ENCODE peak calls at places on chromosomes 12 and 14, in eight cellular contexts. One of them, this sample, is unnamed.

GRCh38 chr14:69819607-69820006 is 22.6 kb upstream of the SLC10A1 start:
- DNase-seq in uterus: no peak
- DNase-seq in heart left ventricle: no peak
- DNase-seq in thoracic aorta: no peak
- DNase-seq in lung: no peak
- DNase-seq in OCI-LY7: no peak
- DNase-seq in foreskin fibroblast: no peak
- DNase-seq in A549: no peak
- DNase-seq in this sample: no peak

GRCh38 chr12:65740873-65741600 is 83.2 kb upstream of the HMGA2 start:
- DNase-seq in uterus: peak
- DNase-seq in heart left ventricle: peak
- DNase-seq in thoracic aorta: no peak
- DNase-seq in lung: peak
- DNase-seq in OCI-LY7: no peak
- DNase-seq in foreskin fibroblast: peak
- DNase-seq in A549: peak
- DNase-seq in this sample: no peak

GRCh38 chr12:11724888-11725310 is 75.4 kb downstream of the ETV6 start:
- DNase-seq in uterus: peak
- DNase-seq in heart left ventricle: no peak
- DNase-seq in thoracic aorta: no peak
- DNase-seq in lung: no peak
- DNase-seq in OCI-LY7: no peak
- DNase-seq in foreskin fibroblast: peak
- DNase-seq in A549: no peak
- DNase-seq in this sample: no peak

GRCh38 chr14:24113801-24114535 is 609 bp upstream of the DCAF11 start:
- DNase-seq in uterus: peak
- DNase-seq in heart left ventricle: peak
- DNase-seq in thoracic aorta: peak
- DNase-seq in lung: peak
- DNase-seq in OCI-LY7: peak
- DNase-seq in foreskin fibroblast: peak
- DNase-seq in A549: peak
- DNase-seq in this sample: peak

GRCh38 chr12:4900327-4900726 is 9.4 kb upstream of the KCNA1 start:
- DNase-seq in uterus: no peak
- DNase-seq in heart left ventricle: no peak
- DNase-seq in thoracic aorta: no peak
- DNase-seq in lung: no peak
- DNase-seq in OCI-LY7: no peak
- DNase-seq in foreskin fibroblast: no peak
- DNase-seq in A549: peak
- DNase-seq in this sample: peak

GRCh38 chr12:96907681-96908163 is 665 bp downstream of the NEDD1 start:
- DNase-seq in uterus: no peak
- DNase-seq in heart left ventricle: no peak
- DNase-seq in thoracic aorta: no peak
- DNase-seq in lung: no peak
- DNase-seq in OCI-LY7: peak
- DNase-seq in foreskin fibroblast: peak
- DNase-seq in A549: peak
- DNase-seq in this sample: no peak

GRCh38 chr12:50039151-50039835 is 14.0 kb upstream of the RACGAP1 start:
- DNase-seq in uterus: peak
- DNase-seq in heart left ventricle: peak
- DNase-seq in thoracic aorta: peak
- DNase-seq in lung: peak
- DNase-seq in OCI-LY7: peak
- DNase-seq in foreskin fibroblast: peak
- DNase-seq in A549: peak
- DNase-seq in this sample: no peak

GRCh38 chr14:68663385-68664076 is 129.3 kb downstream of the ZFP36L1 start:
- DNase-seq in uterus: peak
- DNase-seq in heart left ventricle: no peak
- DNase-seq in thoracic aorta: no peak
- DNase-seq in lung: no peak
- DNase-seq in OCI-LY7: no peak
- DNase-seq in foreskin fibroblast: no peak
- DNase-seq in A549: no peak
- DNase-seq in this sample: peak

GRCh38 chr12:11408096-11408495 is 12.7 kb upstream of the PRB2 start:
- DNase-seq in uterus: no peak
- DNase-seq in heart left ventricle: no peak
- DNase-seq in thoracic aorta: no peak
- DNase-seq in lung: no peak
- DNase-seq in OCI-LY7: no peak
- DNase-seq in foreskin fibroblast: no peak
- DNase-seq in A549: no peak
- DNase-seq in this sample: no peak

GRCh38 chr12:46101121-46101869 is 110.9 kb upstream of the SCAF11 start:
- DNase-seq in uterus: no peak
- DNase-seq in heart left ventricle: no peak
- DNase-seq in thoracic aorta: no peak
- DNase-seq in lung: no peak
- DNase-seq in OCI-LY7: no peak
- DNase-seq in foreskin fibroblast: no peak
- DNase-seq in A549: peak
- DNase-seq in this sample: no peak

GRCh38 chr12:104243971-104244370 is 28.4 kb downstream of the TXNRD1 start:
- DNase-seq in uterus: no peak
- DNase-seq in heart left ventricle: no peak
- DNase-seq in thoracic aorta: no peak
- DNase-seq in lung: no peak
- DNase-seq in OCI-LY7: no peak
- DNase-seq in foreskin fibroblast: no peak
- DNase-seq in A549: no peak
- DNase-seq in this sample: no peak

GRCh38 chr12:118148287-118148686 is 12.4 kb downstream of the PEBP1 start:
- DNase-seq in uterus: no peak
- DNase-seq in heart left ventricle: no peak
- DNase-seq in thoracic aorta: no peak
- DNase-seq in lung: no peak
- DNase-seq in OCI-LY7: no peak
- DNase-seq in foreskin fibroblast: no peak
- DNase-seq in A549: no peak
- DNase-seq in this sample: no peak

GRCh38 chr12:67589078-67589477 is 59.5 kb upstream of the DYRK2 start:
- DNase-seq in uterus: no peak
- DNase-seq in heart left ventricle: no peak
- DNase-seq in thoracic aorta: no peak
- DNase-seq in lung: no peak
- DNase-seq in OCI-LY7: no peak
- DNase-seq in foreskin fibroblast: no peak
- DNase-seq in A549: no peak
- DNase-seq in this sample: no peak

GRCh38 chr14:23829736-23830474 is 123.7 kb upstream of the DHRS4 start:
- DNase-seq in uterus: no peak
- DNase-seq in heart left ventricle: no peak
- DNase-seq in thoracic aorta: peak
- DNase-seq in lung: no peak
- DNase-seq in OCI-LY7: no peak
- DNase-seq in foreskin fibroblast: peak
- DNase-seq in A549: peak
- DNase-seq in this sample: peak

GRCh38 chr14:43411841-43412240 is 1095.2 kb downstream of the FSCB start:
- DNase-seq in uterus: no peak
- DNase-seq in heart left ventricle: no peak
- DNase-seq in thoracic aorta: no peak
- DNase-seq in lung: no peak
- DNase-seq in OCI-LY7: no peak
- DNase-seq in foreskin fibroblast: no peak
- DNase-seq in A549: no peak
- DNase-seq in this sample: no peak

GRCh38 chr12:55815473-55815872 is 2.1 kb downstream of the SARNP start:
- DNase-seq in uterus: no peak
- DNase-seq in heart left ventricle: no peak
- DNase-seq in thoracic aorta: no peak
- DNase-seq in lung: no peak
- DNase-seq in OCI-LY7: no peak
- DNase-seq in foreskin fibroblast: no peak
- DNase-seq in A549: no peak
- DNase-seq in this sample: no peak

GRCh38 chr14:69606258-69606657 is 5.1 kb upstream of the SUSD6 start:
- DNase-seq in uterus: no peak
- DNase-seq in heart left ventricle: no peak
- DNase-seq in thoracic aorta: no peak
- DNase-seq in lung: no peak
- DNase-seq in OCI-LY7: no peak
- DNase-seq in foreskin fibroblast: no peak
- DNase-seq in A549: no peak
- DNase-seq in this sample: no peak

DNA sequence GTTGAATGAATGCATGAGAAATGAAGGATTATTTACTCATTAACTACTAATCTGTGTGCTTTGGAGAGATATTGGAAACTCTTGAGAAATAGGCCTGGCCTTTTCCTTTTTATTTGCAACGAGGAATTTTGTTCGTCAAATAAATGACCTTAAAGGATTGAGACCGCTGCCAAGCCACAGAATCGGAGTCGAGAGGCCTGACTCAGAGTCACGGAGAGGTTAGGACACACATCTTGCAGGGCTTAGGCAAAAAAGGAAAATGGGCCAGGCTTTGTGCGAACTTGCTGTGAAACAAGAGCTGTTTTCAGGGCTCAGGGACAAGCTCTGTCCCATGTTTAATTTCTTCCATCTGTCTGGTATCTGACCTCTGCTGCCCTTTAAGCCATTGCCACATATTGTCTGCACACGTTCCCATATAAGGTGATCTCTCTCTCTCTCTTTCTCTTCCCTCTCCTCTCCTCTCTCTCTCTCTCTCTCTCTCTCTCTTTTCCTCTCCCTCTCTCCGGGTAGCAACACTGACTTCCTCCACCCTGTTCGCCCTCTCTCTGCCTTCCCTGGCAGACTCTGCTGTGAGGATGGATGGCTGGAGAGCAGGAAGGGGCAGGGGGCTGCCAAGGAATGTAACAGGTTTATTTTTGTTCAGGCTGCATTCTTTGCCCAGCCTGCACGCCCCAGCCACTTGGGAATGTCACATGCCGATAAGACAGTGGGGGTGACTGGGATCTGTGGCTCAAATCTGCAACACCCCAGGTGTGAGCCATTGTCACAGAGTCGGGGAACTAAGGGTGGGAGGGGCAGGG is 14.9 kb upstream of the IFT81 start:
- DNase-seq in uterus: peak
- DNase-seq in heart left ventricle: peak
- DNase-seq in thoracic aorta: peak
- DNase-seq in lung: peak
- DNase-seq in OCI-LY7: no peak
- DNase-seq in foreskin fibroblast: peak
- DNase-seq in A549: peak
- DNase-seq in this sample: peak
- H3K4me3 ChIP-seq in uterus: no peak
- H3K4me3 ChIP-seq in heart left ventricle: no peak
- H3K4me3 ChIP-seq in thoracic aorta: peak
- H3K4me3 ChIP-seq in lung: no peak
- H3K4me3 ChIP-seq in OCI-LY7: no peak
- H3K4me3 ChIP-seq in foreskin fibroblast: peak
- H3K4me3 ChIP-seq in A549: peak
- H3K4me3 ChIP-seq in this sample: peak

GRCh38 chr14:27528328-27528727 is 930.5 kb upstream of the NOVA1 start:
- DNase-seq in uterus: no peak
- DNase-seq in heart left ventricle: no peak
- DNase-seq in thoracic aorta: no peak
- DNase-seq in lung: no peak
- DNase-seq in OCI-LY7: no peak
- DNase-seq in foreskin fibroblast: no peak
- DNase-seq in A549: peak
- DNase-seq in this sample: no peak
- TF ChIP-seq CTCF in uterus: no peak
- TF ChIP-seq CTCF in heart left ventricle: no peak
- TF ChIP-seq CTCF in thoracic aorta: no peak
- TF ChIP-seq CTCF in lung: no peak
- TF ChIP-seq CTCF in OCI-LY7: peak
- TF ChIP-seq CTCF in foreskin fibroblast: no peak
- TF ChIP-seq CTCF in A549: peak
- TF ChIP-seq CTCF in this sample: no peak

DNA sequence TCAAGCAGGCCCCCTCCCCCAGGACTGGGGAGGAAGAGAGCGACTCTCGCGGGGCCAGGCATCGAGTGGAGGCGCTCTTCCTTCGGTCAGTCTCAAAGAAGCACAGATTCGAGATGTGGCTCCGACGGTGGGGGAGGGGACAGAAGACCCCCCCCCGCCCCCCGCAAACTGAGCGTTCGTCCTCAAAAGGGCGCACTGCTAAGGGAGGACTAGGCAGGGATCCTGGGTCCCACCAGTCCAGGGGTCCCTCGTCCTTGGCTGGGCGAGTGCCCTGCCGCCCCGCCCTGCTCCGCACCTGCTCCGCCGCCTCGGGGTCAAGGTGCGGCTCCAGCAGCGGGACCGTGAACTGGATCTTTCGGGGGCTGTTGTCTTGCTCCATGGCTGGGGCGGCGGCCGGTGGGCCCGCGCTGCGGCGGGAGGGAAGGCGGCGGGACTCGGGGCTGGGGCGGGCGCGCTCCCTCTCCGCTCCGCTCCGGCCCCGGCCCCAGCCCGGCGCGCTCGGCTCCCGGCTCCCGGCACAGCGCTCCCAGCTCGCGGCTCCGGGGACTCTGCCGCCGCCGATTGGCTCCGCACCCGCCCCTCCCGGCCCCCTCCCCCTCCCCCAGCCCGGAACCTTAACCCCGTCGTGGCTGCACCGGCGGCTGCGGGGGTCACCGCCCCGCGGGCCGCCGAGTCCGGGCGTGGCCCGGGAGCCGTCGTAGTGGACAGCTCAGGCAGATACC is at the start of gene PPP1R1A:
- DNase-seq in uterus: no peak
- DNase-seq in heart left ventricle: peak
- DNase-seq in thoracic aorta: no peak
- DNase-seq in lung: no peak
- DNase-seq in OCI-LY7: no peak
- DNase-seq in foreskin fibroblast: no peak
- DNase-seq in A549: no peak
- DNase-seq in this sample: no peak
- H3K4me3 ChIP-seq in uterus: peak
- H3K4me3 ChIP-seq in heart left ventricle: peak
- H3K4me3 ChIP-seq in thoracic aorta: peak
- H3K4me3 ChIP-seq in lung: no peak
- H3K4me3 ChIP-seq in OCI-LY7: no peak
- H3K4me3 ChIP-seq in foreskin fibroblast: no peak
- H3K4me3 ChIP-seq in A549: peak
- H3K4me3 ChIP-seq in this sample: no peak

DNA sequence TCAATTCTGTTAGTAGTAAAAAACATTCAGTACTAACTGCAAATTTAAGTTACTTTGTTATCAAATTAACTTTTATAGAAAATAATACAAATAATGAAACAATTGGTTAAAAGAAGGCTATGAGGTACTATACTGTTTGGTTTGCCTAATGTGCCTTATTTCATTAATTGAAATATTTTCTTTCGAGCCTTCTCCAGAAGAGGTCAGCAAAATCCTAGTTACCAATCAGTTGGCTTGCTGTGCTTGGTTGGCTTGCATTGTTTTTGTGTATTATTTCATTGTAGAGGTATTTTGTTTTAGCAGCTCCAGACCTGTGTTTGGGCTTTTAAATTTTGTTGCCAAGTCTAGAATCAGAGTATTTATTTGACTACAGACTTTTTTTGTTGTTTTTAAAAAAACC is 68.5 kb downstream of the AEBP2 start:
- DNase-seq in uterus: no peak
- DNase-seq in heart left ventricle: no peak
- DNase-seq in thoracic aorta: no peak
- DNase-seq in lung: no peak
- DNase-seq in OCI-LY7: no peak
- DNase-seq in foreskin fibroblast: no peak
- DNase-seq in A549: peak
- DNase-seq in this sample: no peak
- TF ChIP-seq CTCF in uterus: peak
- TF ChIP-seq CTCF in heart left ventricle: peak
- TF ChIP-seq CTCF in thoracic aorta: peak
- TF ChIP-seq CTCF in lung: peak
- TF ChIP-seq CTCF in OCI-LY7: peak
- TF ChIP-seq CTCF in foreskin fibroblast: no peak
- TF ChIP-seq CTCF in A549: peak
- TF ChIP-seq CTCF in this sample: peak

This sample was measured in AG09309.